ENCODE peak calls at places on chromosomes 3 and 15, in nine cellular contexts. G, H, A, P, R, S, M, Z and B are unnamed samples.

GRCh38 chr15:48059786-48060185 is 61.0 kb upstream of the SLC24A5 start:
- DNase-seq in G (peak), H (no peak), A (peak), P (peak), R (no peak), S (peak), M (no peak), Z (no peak), B (no peak)

GRCh38 chr3:43097681-43098080 is 8.2 kb downstream of the POMGNT2 start:
- DNase-seq in G (no peak), H (no peak), A (no peak), P (no peak), R (no peak), S (no peak), M (no peak), Z (no peak), B (no peak)

GRCh38 chr15:96356494-96357455 is 26.3 kb downstream of the NR2F2 start:
- DNase-seq in G (peak), H (peak), A (peak), P (peak), R (peak), S (peak), M (peak), Z (peak), B (peak)

GRCh38 chr3:129688310-129688895 is 81.9 kb upstream of the PLXND1 start:
- DNase-seq in G (peak), H (peak), A (peak), P (peak), R (peak), S (peak), M (no peak), Z (no peak), B (no peak)

GRCh38 chr15:38085931-38086562 is 151.6 kb downstream of the TMCO5A start:
- DNase-seq in G (peak), H (no peak), A (no peak), P (no peak), R (no peak), S (peak), M (no peak), Z (no peak), B (peak)

GRCh38 chr15:93770788-93771187 is 460.6 kb upstream of the MCTP2 start:
- DNase-seq in G (no peak), H (no peak), A (no peak), P (no peak), R (no peak), S (no peak), M (no peak), Z (no peak), B (no peak)

GRCh38 chr3:62445267-62445666 is 71.9 kb upstream of the FEZF2 start:
- DNase-seq in G (peak), H (no peak), A (no peak), P (no peak), R (no peak), S (peak), M (peak), Z (no peak), B (no peak)

GRCh38 chr3:21330293-21330692 is 420.7 kb downstream of the ZNF385D start:
- DNase-seq in G (no peak), H (no peak), A (no peak), P (no peak), R (no peak), S (peak), M (peak), Z (no peak), B (peak)

GRCh38 chr3:151305778-151306157 is 10.9 kb downstream of the GPR87 start:
- DNase-seq in G (peak), H (no peak), A (no peak), P (no peak), R (no peak), S (no peak), M (no peak), Z (no peak), B (no peak)

GRCh38 chr3:30826381-30827061 is 67.9 kb downstream of the GADL1 start:
- DNase-seq in G (peak), H (no peak), A (no peak), P (no peak), R (no peak), S (peak), M (no peak), Z (no peak), B (no peak)

GRCh38 chr3:183275418-183275817 is 22.4 kb downstream of the B3GNT5 start:
- DNase-seq in G (peak), H (peak), A (no peak), P (no peak), R (no peak), S (peak), M (no peak), Z (no peak), B (no peak)

GRCh38 chr15:67646847-67647246 is 104.3 kb downstream of the MAP2K5 start:
- DNase-seq in G (no peak), H (no peak), A (no peak), P (no peak), R (no peak), S (no peak), M (no peak), Z (no peak), B (no peak)
- TF ChIP-seq CTCF in G (no peak), H (no peak), A (no peak), P (no peak), R (no peak), S (no peak), M (no peak), Z (no peak), B (no peak)

GRCh38 chr3:185823280-185824044 is 1.4 kb downstream of the IGF2BP2 start:
- DNase-seq in G (peak), H (no peak), A (peak), P (peak), R (peak), S (no peak), M (peak), Z (no peak), B (peak)
- TF ChIP-seq CTCF in G (peak), H (no peak), A (no peak), P (no peak), R (no peak), S (peak), M (no peak), Z (no peak), B (no peak)

GRCh38 chr3:83926291-83926690 is 1032.5 kb upstream of the CADM2 start:
- DNase-seq in G (no peak), H (no peak), A (no peak), P (no peak), R (no peak), S (no peak), M (no peak), Z (no peak), B (no peak)

GRCh38 chr3:83928903-83929302 is 1029.9 kb upstream of the CADM2 start:
- DNase-seq in G (no peak), H (no peak), A (no peak), P (no peak), R (no peak), S (no peak), M (no peak), Z (no peak), B (no peak)

DNA sequence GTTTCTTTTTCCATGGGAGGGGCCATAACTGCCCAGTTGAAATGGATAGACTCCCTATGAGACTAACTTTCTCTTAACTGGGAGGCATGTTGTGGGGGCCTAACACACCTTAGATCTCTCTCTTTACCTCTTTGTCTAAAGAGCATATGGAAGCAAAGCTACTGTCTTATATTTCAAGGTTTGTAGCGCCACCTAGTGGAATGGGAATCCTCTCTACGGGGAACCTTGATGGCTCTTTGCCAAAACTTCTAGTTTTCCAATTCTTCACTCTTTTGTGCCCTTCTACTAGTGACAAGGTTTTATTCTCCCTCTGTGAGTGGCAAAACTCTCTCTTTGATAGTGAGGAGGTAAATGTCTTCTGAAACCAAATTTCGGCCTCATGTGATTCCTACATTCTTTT is 1030.4 kb upstream of the CADM2 start:
- DNase-seq in G (peak), H (peak), A (no peak), P (no peak), R (no peak), S (no peak), M (no peak), Z (no peak), B (peak)
- TF ChIP-seq CTCF in G (no peak), H (peak), A (peak), P (no peak), R (peak), S (no peak), M (no peak), Z (peak), B (peak)

DNA sequence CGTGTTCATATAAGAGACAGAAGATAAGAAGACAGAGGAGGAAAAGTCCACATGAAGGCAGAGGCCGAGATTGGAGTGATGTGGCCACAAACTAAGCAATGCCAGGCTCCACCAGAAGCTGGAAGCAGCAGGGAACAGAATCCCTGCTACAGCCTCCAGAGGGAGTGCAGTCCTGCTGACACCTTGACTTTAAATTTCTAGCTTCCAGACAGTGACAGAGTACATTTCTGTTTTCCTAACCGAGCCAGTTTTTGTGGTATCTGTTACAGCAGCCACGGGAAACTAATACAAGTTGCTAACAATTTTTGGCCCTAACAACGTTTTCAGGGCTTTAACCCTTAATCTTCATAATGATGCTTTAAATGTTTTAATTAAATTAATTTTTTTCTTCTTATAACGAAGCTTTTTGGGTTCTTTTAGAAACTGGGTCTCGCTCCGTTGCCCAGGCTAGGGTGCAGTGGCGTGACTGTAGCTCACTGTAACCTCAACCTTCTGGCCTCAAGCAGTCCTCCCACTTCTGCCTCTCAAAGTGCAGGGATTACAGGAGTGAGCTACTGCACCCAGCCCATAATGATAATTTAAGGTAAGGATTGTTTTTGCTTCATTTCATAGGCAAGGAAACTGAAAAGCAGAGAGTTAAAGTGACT is 202.3 kb upstream of the PROK2 start:
- DNase-seq in G (peak), H (peak), A (no peak), P (no peak), R (no peak), S (peak), M (no peak), Z (no peak), B (no peak)
- TF ChIP-seq CTCF in G (peak), H (peak), A (peak), P (no peak), R (no peak), S (peak), M (no peak), Z (peak), B (peak)

GRCh38 chr15:73602444-73602843 is 30.7 kb downstream of the NPTN start:
- DNase-seq in G (no peak), H (no peak), A (no peak), P (no peak), R (no peak), S (no peak), M (no peak), Z (no peak), B (no peak)
- TF ChIP-seq CTCF in G (no peak), H (no peak), A (no peak), P (no peak), R (no peak), S (no peak), M (no peak), Z (no peak), B (no peak)

GRCh38 chr3:11662392-11662990 is 18.8 kb upstream of the VGLL4 start:
- DNase-seq in G (peak), H (peak), A (no peak), P (no peak), R (no peak), S (peak), M (no peak), Z (peak), B (no peak)
- TF ChIP-seq CTCF in G (peak), H (peak), A (no peak), P (no peak), R (peak), S (peak), M (peak), Z (peak), B (peak)

DNA sequence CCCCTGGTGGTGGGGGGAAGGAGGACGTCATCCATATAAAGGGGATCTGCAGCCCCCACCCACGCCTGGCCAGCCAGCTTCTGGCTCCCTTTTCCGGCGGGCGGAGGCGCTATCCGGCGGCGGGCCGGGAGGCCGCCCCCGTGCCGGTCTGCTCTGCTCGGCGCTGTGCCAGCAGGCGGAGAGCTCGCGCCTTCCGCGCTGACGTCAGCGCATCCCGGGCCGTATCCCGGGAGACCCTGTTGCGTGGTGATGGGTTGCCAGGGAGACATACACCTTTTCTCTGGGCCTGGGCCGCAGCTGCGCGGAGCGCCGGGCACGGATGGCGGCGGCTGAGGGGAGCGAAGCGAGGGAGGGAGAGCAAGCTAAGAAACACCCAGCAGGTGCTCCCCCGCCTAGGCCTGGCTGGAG is 1.1 kb downstream of the FAM131A start:
- DNase-seq in G (peak), H (no peak), A (peak), P (no peak), R (peak), S (peak), M (no peak), Z (no peak), B (no peak)
- TF ChIP-seq CTCF in G (no peak), H (no peak), A (no peak), P (no peak), R (peak), S (peak), M (no peak), Z (no peak), B (no peak)

DNA sequence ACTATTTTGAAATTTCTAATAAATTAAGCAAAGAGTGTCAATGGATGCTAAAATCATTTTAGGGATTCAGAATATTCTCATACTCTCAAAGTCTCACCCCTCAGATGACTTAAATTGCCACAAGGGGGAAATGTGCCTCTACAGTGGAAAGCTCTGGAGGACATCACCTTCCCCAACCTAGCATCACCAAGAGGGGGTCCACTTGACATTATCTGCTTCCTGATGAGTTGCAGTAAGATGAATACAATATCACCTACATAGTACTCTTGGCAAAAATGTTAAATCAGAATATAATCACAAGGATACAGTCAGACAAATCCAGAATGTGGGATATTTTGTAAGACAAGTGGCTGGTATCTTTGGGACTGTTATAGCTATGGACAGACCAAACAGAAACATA is 290.1 kb downstream of the MFSD1 start:
- DNase-seq in G (peak), H (no peak), A (no peak), P (no peak), R (no peak), S (no peak), M (no peak), Z (no peak), B (no peak)
- TF ChIP-seq CTCF in G (no peak), H (no peak), A (no peak), P (no peak), R (no peak), S (peak), M (no peak), Z (no peak), B (no peak)

DNA sequence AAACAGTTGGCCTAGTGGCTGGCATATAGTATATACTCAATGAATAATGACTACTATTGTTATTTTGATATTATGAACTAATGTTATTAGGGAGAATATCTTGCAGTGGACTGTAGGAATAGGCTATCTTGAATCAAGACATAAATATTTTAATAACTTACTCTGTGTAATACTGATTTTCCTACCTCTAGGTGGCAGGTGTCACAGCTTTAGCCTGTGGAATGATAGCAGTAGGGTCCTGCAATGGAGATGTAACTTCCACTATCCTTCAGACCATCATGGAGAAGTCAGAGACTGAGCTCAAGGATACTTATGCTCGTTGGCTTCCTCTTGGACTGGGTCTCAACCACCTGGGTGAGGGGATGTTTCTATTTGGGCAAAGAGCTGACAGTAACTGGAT is 6.5 kb downstream of the PSMD2 start:
- DNase-seq in G (peak), H (peak), A (no peak), P (no peak), R (no peak), S (no peak), M (no peak), Z (no peak), B (no peak)
- TF ChIP-seq CTCF in G (peak), H (peak), A (peak), P (no peak), R (no peak), S (peak), M (no peak), Z (peak), B (peak)